ENCODE peak calls at places on chromosomes 3 and 15, in eight cellular contexts. One of them, this sample, is unnamed.

GRCh38 chr3:149391960-149392359 is 14.5 kb upstream of the TM4SF1 start:
- DNase-seq in astrocyte of the cerebellum: no peak
- DNase-seq in K562: no peak
- DNase-seq in cardiac muscle cell: no peak
- DNase-seq in endodermal cell: no peak
- DNase-seq in ovary: no peak
- DNase-seq in neural crest cell: no peak
- DNase-seq in MM.1S: no peak
- DNase-seq in this sample: no peak

GRCh38 chr3:195110647-195111321 is 160.2 kb downstream of the XXYLT1 start:
- DNase-seq in MM.1S: no peak
- DNase-seq in ovary: no peak
- DNase-seq in K562: no peak
- DNase-seq in cardiac muscle cell: peak; percentile 25
- DNase-seq in astrocyte of the cerebellum: no peak
- DNase-seq in endodermal cell: no peak
- DNase-seq in neural crest cell: no peak
- DNase-seq in this sample: no peak

GRCh38 chr15:98412852-98413251 is 235.5 kb upstream of the IGF1R start:
- DNase-seq in ovary: no peak
- DNase-seq in cardiac muscle cell: no peak
- DNase-seq in endodermal cell: no peak
- DNase-seq in astrocyte of the cerebellum: no peak
- DNase-seq in neural crest cell: no peak
- DNase-seq in MM.1S: no peak
- DNase-seq in K562: no peak
- DNase-seq in this sample: no peak

GRCh38 chr3:64022451-64023186 is 675 bp downstream of the PSMD6 start:
- DNase-seq in cardiac muscle cell: no peak
- DNase-seq in K562: no peak
- DNase-seq in neural crest cell: no peak
- DNase-seq in astrocyte of the cerebellum: no peak
- DNase-seq in ovary: no peak
- DNase-seq in endodermal cell: peak; percentile 51
- DNase-seq in MM.1S: no peak
- DNase-seq in this sample: no peak

GRCh38 chr3:12180218-12180617 is 21.5 kb upstream of the TIMP4 start:
- DNase-seq in K562: no peak
- DNase-seq in endodermal cell: no peak
- DNase-seq in MM.1S: no peak
- DNase-seq in neural crest cell: no peak
- DNase-seq in cardiac muscle cell: no peak
- DNase-seq in astrocyte of the cerebellum: peak; percentile 76
- DNase-seq in ovary: peak; percentile 58
- DNase-seq in this sample: no peak

GRCh38 chr15:37229855-37230254 is 129.5 kb upstream of the MEIS2 start:
- DNase-seq in neural crest cell: no peak
- DNase-seq in astrocyte of the cerebellum: no peak
- DNase-seq in cardiac muscle cell: no peak
- DNase-seq in K562: no peak
- DNase-seq in ovary: no peak
- DNase-seq in MM.1S: no peak
- DNase-seq in endodermal cell: no peak
- DNase-seq in this sample: no peak

GRCh38 chr3:30098656-30099454 is 507.5 kb upstream of the TGFBR2 start:
- DNase-seq in endodermal cell: no peak
- DNase-seq in K562: no peak
- DNase-seq in ovary: no peak
- DNase-seq in MM.1S: no peak
- DNase-seq in neural crest cell: no peak
- DNase-seq in astrocyte of the cerebellum: no peak
- DNase-seq in cardiac muscle cell: no peak
- DNase-seq in this sample: no peak

GRCh38 chr3:59446775-59447465 is 397.1 kb upstream of the CFAP20DC start:
- DNase-seq in astrocyte of the cerebellum: no peak
- DNase-seq in K562: no peak
- DNase-seq in MM.1S: no peak
- DNase-seq in ovary: no peak
- DNase-seq in cardiac muscle cell: no peak
- DNase-seq in neural crest cell: no peak
- DNase-seq in endodermal cell: no peak
- DNase-seq in this sample: no peak

GRCh38 chr3:187041362-187042061 is 97.8 kb downstream of the RPL39L start:
- DNase-seq in cardiac muscle cell: no peak
- DNase-seq in neural crest cell: no peak
- DNase-seq in MM.1S: peak; percentile 44
- DNase-seq in K562: peak; percentile 59
- DNase-seq in ovary: no peak
- DNase-seq in astrocyte of the cerebellum: no peak
- DNase-seq in endodermal cell: no peak
- DNase-seq in this sample: peak; percentile 61

GRCh38 chr3:75886971-75887526 is 101.7 kb upstream of the ZNF717 start:
- DNase-seq in K562: no peak
- DNase-seq in neural crest cell: no peak
- DNase-seq in cardiac muscle cell: no peak
- DNase-seq in ovary: no peak
- DNase-seq in MM.1S: no peak
- DNase-seq in endodermal cell: no peak
- DNase-seq in astrocyte of the cerebellum: no peak
- DNase-seq in this sample: no peak

GRCh38 chr3:138598534-138598933 is 4.5 kb upstream of the CEP70 start:
- DNase-seq in astrocyte of the cerebellum: no peak
- DNase-seq in K562: no peak
- DNase-seq in neural crest cell: no peak
- DNase-seq in ovary: no peak
- DNase-seq in endodermal cell: no peak
- DNase-seq in cardiac muscle cell: no peak
- DNase-seq in MM.1S: no peak
- DNase-seq in this sample: no peak

GRCh38 chr3:138594150-138594934 is at the start of gene CEP70:
- DNase-seq in astrocyte of the cerebellum: peak; percentile 94
- DNase-seq in MM.1S: peak; percentile 97
- DNase-seq in cardiac muscle cell: peak; percentile 98
- DNase-seq in ovary: peak; percentile 97
- DNase-seq in K562: peak; percentile 88
- DNase-seq in endodermal cell: peak; percentile 99
- DNase-seq in neural crest cell: peak; percentile 85
- DNase-seq in this sample: peak; percentile 83

GRCh38 chr3:138591392-138591791 is 2.7 kb downstream of the CEP70 start:
- DNase-seq in cardiac muscle cell: no peak
- DNase-seq in K562: no peak
- DNase-seq in neural crest cell: no peak
- DNase-seq in ovary: no peak
- DNase-seq in MM.1S: no peak
- DNase-seq in astrocyte of the cerebellum: no peak
- DNase-seq in endodermal cell: no peak
- DNase-seq in this sample: no peak

GRCh38 chr3:138593488-138594149 is 441 bp downstream of the CEP70 start:
- DNase-seq in MM.1S: peak; percentile 27
- DNase-seq in K562: no peak
- DNase-seq in ovary: no peak
- DNase-seq in endodermal cell: peak; percentile 73
- DNase-seq in neural crest cell: no peak
- DNase-seq in cardiac muscle cell: peak; percentile 10
- DNase-seq in astrocyte of the cerebellum: no peak
- DNase-seq in this sample: no peak

DNA sequence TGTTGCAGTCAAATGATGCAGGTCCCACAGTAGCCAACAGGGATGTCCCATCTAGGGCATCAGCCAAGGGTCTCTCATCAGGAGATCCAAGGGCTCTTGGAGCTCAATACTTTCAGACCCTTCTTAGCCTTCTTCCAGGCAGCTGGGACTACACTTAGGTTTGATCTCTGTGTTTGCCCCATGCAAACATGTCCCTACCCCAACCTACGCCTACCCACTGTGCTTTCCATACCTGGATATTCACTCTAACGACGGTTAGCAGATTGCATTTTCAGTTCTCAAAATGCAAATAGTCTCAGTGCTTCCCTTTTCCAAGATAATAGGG is 837 bp upstream of the CEP70 start:
- DNase-seq in ovary: no peak
- DNase-seq in MM.1S: no peak
- DNase-seq in cardiac muscle cell: no peak
- DNase-seq in K562: no peak
- DNase-seq in astrocyte of the cerebellum: no peak
- DNase-seq in endodermal cell: no peak
- DNase-seq in neural crest cell: no peak
- DNase-seq in this sample: no peak
- TF ChIP-seq CTCF in ovary: no peak
- TF ChIP-seq CTCF in MM.1S: no peak
- TF ChIP-seq CTCF in cardiac muscle cell: no peak
- TF ChIP-seq CTCF in K562: no peak
- TF ChIP-seq CTCF in astrocyte of the cerebellum: no peak
- TF ChIP-seq CTCF in endodermal cell: peak; percentile 1
- TF ChIP-seq CTCF in neural crest cell: no peak
- TF ChIP-seq CTCF in this sample: peak; percentile 41

DNA sequence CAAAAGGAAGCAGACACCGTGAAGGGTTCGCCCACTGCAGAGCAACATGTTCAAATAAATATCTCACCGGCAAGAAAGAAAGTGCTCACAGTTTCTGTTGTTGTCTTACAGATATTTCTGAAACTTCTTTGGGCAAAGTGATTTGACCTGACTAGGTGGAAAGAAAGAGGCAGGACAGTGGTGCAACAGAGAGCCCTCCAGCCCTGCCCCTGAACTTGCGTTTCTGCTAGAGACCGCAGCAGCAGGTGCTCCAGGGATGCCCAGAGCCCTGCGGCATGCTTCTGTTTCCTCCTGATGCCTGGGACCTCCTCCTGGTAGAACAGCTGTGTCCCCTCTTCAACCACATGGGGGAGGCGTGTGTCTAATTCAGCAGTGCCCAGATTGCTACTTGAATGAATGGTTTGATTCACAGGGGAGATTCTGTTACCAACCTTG is 123.4 kb downstream of the ATP10A start:
- DNase-seq in K562: no peak
- DNase-seq in astrocyte of the cerebellum: peak; percentile 18
- DNase-seq in ovary: no peak
- DNase-seq in neural crest cell: peak; percentile 14
- DNase-seq in endodermal cell: peak; percentile 67
- DNase-seq in MM.1S: peak; percentile 28
- DNase-seq in cardiac muscle cell: peak; percentile 46
- DNase-seq in this sample: peak; percentile 62
- TF ChIP-seq CTCF in K562: peak; percentile 4
- TF ChIP-seq CTCF in astrocyte of the cerebellum: peak; percentile 58
- TF ChIP-seq CTCF in ovary: no peak
- TF ChIP-seq CTCF in neural crest cell: peak; percentile 43
- TF ChIP-seq CTCF in endodermal cell: peak; percentile 69
- TF ChIP-seq CTCF in MM.1S: no peak
- TF ChIP-seq CTCF in cardiac muscle cell: peak; percentile 36
- TF ChIP-seq CTCF in this sample: peak; percentile 36

DNA sequence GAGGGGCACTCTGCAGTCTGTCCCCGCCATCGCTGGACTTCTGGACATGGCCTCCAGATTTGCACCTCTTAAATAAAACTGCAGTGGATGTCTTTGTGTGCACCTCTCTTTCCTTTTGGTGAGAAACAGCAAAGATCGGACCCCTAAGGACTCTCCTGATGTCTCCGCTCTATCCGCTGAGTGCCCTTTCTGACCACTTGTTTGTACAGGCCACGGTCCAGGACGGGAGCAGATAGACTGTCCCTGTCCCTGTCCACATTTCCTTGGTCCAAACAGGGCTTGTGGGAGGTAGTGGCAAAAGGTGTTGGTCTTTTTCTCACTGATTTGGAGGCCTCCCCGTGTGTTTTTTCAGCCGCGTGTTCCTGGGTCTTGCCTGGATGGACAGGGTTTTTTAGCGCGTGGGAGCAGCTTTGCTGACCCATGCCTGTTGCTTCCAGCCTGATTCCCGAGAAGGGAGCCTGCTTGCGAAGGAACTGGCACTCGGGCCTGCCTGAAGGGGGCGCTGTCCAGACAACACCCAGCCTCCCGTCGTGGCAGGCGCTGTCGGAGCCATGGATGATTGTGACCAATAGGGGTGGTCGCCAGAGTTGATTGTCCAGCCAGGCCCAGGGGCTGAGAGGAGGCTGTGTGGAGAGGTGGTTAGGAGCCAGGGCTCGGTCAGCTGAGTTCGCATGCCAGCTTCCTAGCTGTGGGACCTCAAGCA is 13.2 kb upstream of the STAB1 start:
- DNase-seq in cardiac muscle cell: peak; percentile 32
- DNase-seq in endodermal cell: peak; percentile 94
- DNase-seq in neural crest cell: peak; percentile 39
- DNase-seq in ovary: peak; percentile 65
- DNase-seq in astrocyte of the cerebellum: no peak
- DNase-seq in K562: peak; percentile 63
- DNase-seq in MM.1S: no peak
- DNase-seq in this sample: no peak
- TF ChIP-seq CTCF in cardiac muscle cell: peak; percentile 49
- TF ChIP-seq CTCF in endodermal cell: peak; percentile 86
- TF ChIP-seq CTCF in neural crest cell: peak; percentile 55
- TF ChIP-seq CTCF in ovary: peak; percentile 14
- TF ChIP-seq CTCF in astrocyte of the cerebellum: peak; percentile 34
- TF ChIP-seq CTCF in K562: peak; percentile 64
- TF ChIP-seq CTCF in MM.1S: peak; percentile 32
- TF ChIP-seq CTCF in this sample: peak; percentile 30

GRCh38 chr3:194003128-194004057 is 132.6 kb upstream of the HES1 start:
- DNase-seq in MM.1S: peak; percentile 65
- DNase-seq in endodermal cell: peak; percentile 84
- DNase-seq in astrocyte of the cerebellum: peak; percentile 67
- DNase-seq in ovary: peak; percentile 94
- DNase-seq in K562: peak; percentile 92
- DNase-seq in neural crest cell: peak; percentile 54
- DNase-seq in cardiac muscle cell: peak; percentile 86
- DNase-seq in this sample: no peak

GRCh38 chr3:194009019-194009418 is 126.9 kb upstream of the HES1 start:
- DNase-seq in astrocyte of the cerebellum: no peak
- DNase-seq in endodermal cell: peak; percentile 60
- DNase-seq in ovary: no peak
- DNase-seq in K562: no peak
- DNase-seq in cardiac muscle cell: peak; percentile 33
- DNase-seq in MM.1S: no peak
- DNase-seq in neural crest cell: no peak
- DNase-seq in this sample: no peak

GRCh38 chr3:194007598-194008337 is 128.2 kb upstream of the HES1 start:
- DNase-seq in neural crest cell: no peak
- DNase-seq in endodermal cell: no peak
- DNase-seq in MM.1S: no peak
- DNase-seq in astrocyte of the cerebellum: no peak
- DNase-seq in cardiac muscle cell: no peak
- DNase-seq in K562: no peak
- DNase-seq in ovary: no peak
- DNase-seq in this sample: no peak

GRCh38 chr3:194009892-194010533 is 125.9 kb upstream of the HES1 start:
- DNase-seq in astrocyte of the cerebellum: no peak
- DNase-seq in ovary: no peak
- DNase-seq in cardiac muscle cell: peak; percentile 75
- DNase-seq in K562: no peak
- DNase-seq in neural crest cell: no peak
- DNase-seq in MM.1S: no peak
- DNase-seq in endodermal cell: peak; percentile 84
- DNase-seq in this sample: no peak

DNA sequence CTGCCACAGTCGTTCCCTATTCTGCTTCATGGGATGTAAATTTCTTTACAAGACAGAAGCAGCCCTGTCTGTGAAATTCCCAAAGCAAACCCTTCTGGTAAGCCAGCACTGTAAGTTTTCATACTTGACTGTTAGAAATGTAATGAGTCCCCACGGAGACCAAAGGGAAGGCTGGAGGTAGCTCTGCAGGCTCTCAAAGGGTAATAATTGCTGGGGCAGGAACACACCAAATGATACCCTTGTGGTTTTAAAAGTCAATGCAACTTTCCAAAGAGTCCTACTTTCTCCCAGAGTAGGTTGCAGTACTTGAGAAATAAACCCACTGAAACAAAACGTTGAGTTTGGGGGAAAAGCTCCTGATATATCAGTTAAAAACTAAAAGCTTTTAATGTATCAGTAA is 129.8 kb upstream of the HES1 start:
- DNase-seq in K562: no peak
- DNase-seq in cardiac muscle cell: no peak
- DNase-seq in endodermal cell: no peak
- DNase-seq in MM.1S: no peak
- DNase-seq in ovary: no peak
- DNase-seq in astrocyte of the cerebellum: no peak
- DNase-seq in neural crest cell: no peak
- DNase-seq in this sample: no peak
- TF ChIP-seq CTCF in K562: no peak
- TF ChIP-seq CTCF in cardiac muscle cell: no peak
- TF ChIP-seq CTCF in endodermal cell: peak; percentile 55
- TF ChIP-seq CTCF in MM.1S: no peak
- TF ChIP-seq CTCF in ovary: no peak
- TF ChIP-seq CTCF in astrocyte of the cerebellum: no peak
- TF ChIP-seq CTCF in neural crest cell: no peak
- TF ChIP-seq CTCF in this sample: no peak